ENCODE peak calls at places on chromosomes 5 and 9, in seven cellular contexts. J is fibroblast of lung, E is heart right ventricle, M is body of pancreas, N is cardiac muscle cell, B is SJSA1, G is mesendoderm. U is an unnamed sample. For H3K4me1, the result is how much of the 10 kb centered on the place peaks cover.

GRCh38 chr5:172699423-172699822 is 58.4 kb downstream of the NEURL1B start:
- DNase-seq in J (no peak), E (no peak), M (no peak), N (no peak), B (no peak), G (no peak), U (peak)

GRCh38 chr9:104881991-104882555 is 45.9 kb downstream of the ABCA1 start:
- DNase-seq in J (no peak), E (no peak), M (no peak), N (no peak), B (no peak), G (no peak), U (no peak)

GRCh38 chr9:113476511-113476916 is 13.0 kb downstream of the RGS3 start:
- DNase-seq in J (no peak), E (no peak), M (peak), N (no peak), B (no peak), G (no peak), U (no peak)

GRCh38 chr5:124660229-124661093 is 86.0 kb downstream of the ZNF608 start:
- DNase-seq in J (peak), E (no peak), M (peak), N (no peak), B (peak), G (peak), U (no peak)

GRCh38 chr5:178413992-178414391 is 176.2 kb downstream of the COL23A1 start:
- DNase-seq in J (no peak), E (no peak), M (no peak), N (no peak), B (peak), G (peak), U (peak)

GRCh38 chr5:43020294-43020711 is 19.8 kb downstream of the ANXA2R start:
- DNase-seq in J (peak), E (no peak), M (no peak), N (no peak), B (no peak), G (peak), U (no peak)

GRCh38 chr5:81778642-81779041 is 27.7 kb upstream of the SSBP2 start:
- DNase-seq in J (peak), E (no peak), M (peak), N (no peak), B (no peak), G (no peak), U (no peak)

GRCh38 chr5:54278979-54279717 is 31.2 kb downstream of the ARL15 start:
- DNase-seq in J (no peak), E (no peak), M (no peak), N (no peak), B (no peak), G (no peak), U (no peak)

GRCh38 chr5:40428129-40428528 is 251.6 kb upstream of the PTGER4 start:
- DNase-seq in J (peak), E (no peak), M (peak), N (no peak), B (no peak), G (no peak), U (no peak)

GRCh38 chr9:93679536-93680444 is 103.4 kb downstream of the PHF2 start:
- DNase-seq in J (no peak), E (no peak), M (no peak), N (no peak), B (no peak), G (no peak), U (peak)

GRCh38 chr5:58983496-58983895 is 400.6 kb downstream of the RAB3C start:
- DNase-seq in J (peak), E (no peak), M (no peak), N (peak), B (no peak), G (no peak), U (no peak)

GRCh38 chr5:35442916-35443639 is 174.6 kb upstream of the SPEF2 start:
- DNase-seq in J (peak), E (no peak), M (no peak), N (no peak), B (no peak), G (peak), U (no peak)

GRCh38 chr5:68315679-68316271 is 100.2 kb downstream of the PIK3R1 start:
- DNase-seq in J (no peak), E (no peak), M (no peak), N (no peak), B (no peak), G (no peak), U (no peak)

GRCh38 chr9:93354451-93354850 is 97.0 kb upstream of the FAM120A start:
- DNase-seq in J (peak), E (no peak), M (no peak), N (peak), B (no peak), G (peak), U (no peak)

GRCh38 chr9:97560851-97561250 is 59.4 kb downstream of the TMOD1 start:
- DNase-seq in J (no peak), E (no peak), M (no peak), N (no peak), B (no peak), G (no peak), U (no peak)

GRCh38 chr9:88794100-88794499 is 197.2 kb upstream of the S1PR3 start:
- DNase-seq in J (no peak), E (no peak), M (no peak), N (no peak), B (no peak), G (no peak), U (no peak)

GRCh38 chr9:36064448-36065037 is 27.8 kb downstream of the RECK start:
- DNase-seq in J (peak), E (no peak), M (no peak), N (peak), B (no peak), G (peak), U (no peak)

GRCh38 chr5:81601912-81602311 is 149.0 kb downstream of the SSBP2 start:
- DNase-seq in J (peak), E (no peak), M (no peak), N (no peak), B (no peak), G (peak), U (no peak)

GRCh38 chr5:42951169-42951846 is 88.8 kb downstream of the ANXA2R start:
- DNase-seq in J (peak), E (peak), M (peak), N (no peak), B (no peak), G (no peak), U (peak)

GRCh38 chr9:100190339-100190738 is 91.3 kb downstream of the INVS start:
- DNase-seq in J (no peak), E (no peak), M (no peak), N (no peak), B (no peak), G (no peak), U (no peak)

GRCh38 chr9:107878462-107878861 is 388.9 kb upstream of the KLF4 start:
- DNase-seq in J (no peak), E (no peak), M (no peak), N (no peak), B (no peak), G (no peak), U (no peak)

GRCh38 chr5:59764361-59764760 is 129.2 kb downstream of the PDE4D start:
- DNase-seq in J (no peak), E (no peak), M (no peak), N (no peak), B (no peak), G (no peak), U (no peak)

GRCh38 chr5:10832421-10832820 is 71.4 kb upstream of the DAP start:
- DNase-seq in J (peak), E (no peak), M (no peak), N (no peak), B (no peak), G (no peak), U (no peak)

GRCh38 chr5:132528866-132529634 is 14.3 kb downstream of the IL5 start:
- DNase-seq in J (no peak), E (no peak), M (no peak), N (no peak), B (no peak), G (no peak), U (no peak)

GRCh38 chr5:24397601-24398000 is 247.2 kb downstream of the CDH10 start:
- DNase-seq in J (no peak), E (no peak), M (no peak), N (no peak), B (no peak), G (peak), U (no peak)

GRCh38 chr5:109703165-109703564 is 13.4 kb downstream of the MAN2A1 start:
- DNase-seq in J (no peak), E (no peak), M (no peak), N (no peak), B (no peak), G (no peak), U (no peak)

GRCh38 chr9:109048822-109049221 is 35.5 kb upstream of the CTNNAL1 start:
- DNase-seq in J (no peak), E (no peak), M (no peak), N (no peak), B (no peak), G (no peak), U (no peak)
- H3K27ac ChIP-seq in J (no peak), E (no peak), M (no peak), N (no peak), B (no peak), G (no peak), U (no peak)

GRCh38 chr9:71136696-71137095 is 15.3 kb upstream of the TRPM3 start:
- DNase-seq in J (no peak), E (no peak), M (no peak), N (no peak), B (no peak), G (no peak), U (no peak)
- H3K4me1 ChIP-seq in J (under half), E (under half), M (under half), N (under half), B (under half), G (under half), U (under half)

GRCh38 chr5:1874348-1874747 is 8.4 kb downstream of the IRX4 start:
- DNase-seq in J (no peak), E (no peak), M (no peak), N (no peak), B (no peak), G (no peak), U (no peak)
- H3K4me3 ChIP-seq in J (no peak), E (no peak), M (no peak), N (peak), B (no peak), G (no peak), U (no peak)

DNA sequence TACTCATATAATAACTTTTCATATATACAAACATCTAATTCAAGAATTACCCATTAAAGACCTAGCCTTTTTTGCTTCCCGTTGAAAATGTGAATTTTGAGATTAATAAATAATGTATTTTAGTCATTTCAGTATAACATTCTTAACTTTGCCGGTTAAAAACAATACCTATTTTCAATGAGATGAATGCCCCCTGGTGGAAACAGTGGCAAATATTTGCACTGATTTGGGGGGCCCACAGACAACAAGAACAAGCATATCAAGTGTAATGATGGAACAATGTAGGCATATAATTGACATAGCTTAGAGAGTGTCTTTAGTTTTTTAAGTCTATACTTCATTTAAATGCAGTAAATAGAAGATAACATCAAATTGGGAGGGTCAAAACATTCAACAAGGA is 111.9 kb downstream of the NTRK2 start:
- DNase-seq in J (peak), E (no peak), M (no peak), N (peak), B (no peak), G (peak), U (no peak)
- H3K27ac ChIP-seq in J (no peak), E (no peak), M (no peak), N (no peak), B (no peak), G (no peak), U (no peak)

GRCh38 chr5:118592234-118592633 is 396.1 kb downstream of the DTWD2 start:
- DNase-seq in J (no peak), E (no peak), M (no peak), N (no peak), B (no peak), G (no peak), U (no peak)

GRCh38 chr5:118596255-118596654 is 392.1 kb downstream of the DTWD2 start:
- DNase-seq in J (no peak), E (no peak), M (no peak), N (no peak), B (no peak), G (no peak), U (no peak)

GRCh38 chr5:118597448-118597847 is 390.9 kb downstream of the DTWD2 start:
- DNase-seq in J (no peak), E (no peak), M (no peak), N (no peak), B (no peak), G (no peak), U (no peak)

GRCh38 chr5:118590806-118591205 is 397.5 kb downstream of the DTWD2 start:
- DNase-seq in J (no peak), E (no peak), M (no peak), N (no peak), B (no peak), G (no peak), U (no peak)

GRCh38 chr5:118592678-118593328 is 395.5 kb downstream of the DTWD2 start:
- DNase-seq in J (no peak), E (no peak), M (no peak), N (no peak), B (no peak), G (peak), U (no peak)
- H3K4me1 ChIP-seq in J (under half), E (under half), M (under half), N (under half), B (under half), G (under half), U (under half)

GRCh38 chr9:126147186-126147585 is 179.4 kb upstream of the MVB12B start:
- DNase-seq in J (no peak), E (no peak), M (no peak), N (no peak), B (peak), G (no peak), U (no peak)
- H3K4me3 ChIP-seq in J (no peak), E (no peak), M (no peak), N (no peak), B (no peak), G (no peak), U (no peak)

GRCh38 chr5:180171568-180172094 is 37.4 kb downstream of the RASGEF1C start:
- DNase-seq in J (no peak), E (no peak), M (no peak), N (peak), B (no peak), G (no peak), U (no peak)
- H3K27ac ChIP-seq in J (no peak), E (no peak), M (no peak), N (peak), B (no peak), G (no peak), U (no peak)

DNA sequence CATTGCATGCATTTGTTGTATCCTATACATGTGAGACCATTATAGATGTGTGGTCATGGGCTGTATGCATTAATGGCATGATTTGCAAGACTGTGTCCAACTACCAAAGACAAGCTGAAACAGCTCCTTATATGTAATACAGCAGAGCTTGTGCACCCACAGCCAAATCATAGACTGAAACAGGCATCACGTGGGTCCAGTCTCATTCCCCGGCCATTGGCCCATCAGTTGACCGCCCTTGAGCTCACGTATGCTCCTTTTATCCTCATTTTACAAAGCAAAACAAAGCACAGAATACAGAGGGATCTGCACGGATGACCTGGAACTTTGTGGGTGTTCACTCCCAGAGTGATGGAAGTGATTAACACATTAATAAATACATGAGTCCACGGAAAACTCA is 109.1 kb downstream of the ROR2 start:
- DNase-seq in J (no peak), E (no peak), M (no peak), N (no peak), B (no peak), G (no peak), U (no peak)
- H3K4me1 ChIP-seq in J (under half), E (under half), M (under half), N (half or more), B (under half), G (under half), U (under half)

U was measured in aorta.